ENCODE peak calls at places on chromosome 17, in seven cellular contexts. P is mesendoderm, B is mesenchymal stem cell, C is IMR-90, J is H9, S is H1, L is trophoblast cell. U is an unnamed sample.
A peak's percentile ranks its signal among the peaks of the same experiment; 100 is the strongest.

GRCh38 chr17:72122336-72122667 is 1.5 kb downstream of the SOX9 start:
- DNase-seq in P (no peak), B (no peak), C (no peak), J (no peak), S (no peak), L (no peak), U (no peak)

GRCh38 chr17:18185391-18185790 is 1.8 kb downstream of the ALKBH5 start:
- DNase-seq in P (peak; percentile 61), B (peak; percentile 49), C (peak; percentile 43), J (no peak), S (no peak), L (no peak), U (no peak)

GRCh38 chr17:10041287-10041612 is 136.2 kb upstream of the RCVRN start:
- DNase-seq in P (peak; percentile 44), B (no peak), C (no peak), J (no peak), S (no peak), L (peak; percentile 59), U (no peak)

GRCh38 chr17:65323055-65323454 is 185.9 kb downstream of the RGS9 start:
- DNase-seq in P (peak; percentile 53), B (no peak), C (no peak), J (peak; percentile 49), S (no peak), L (no peak), U (no peak)

GRCh38 chr17:28573521-28573920 is 2.2 kb upstream of the PIGS start:
- DNase-seq in P (no peak), B (no peak), C (no peak), J (no peak), S (no peak), L (no peak), U (no peak)

GRCh38 chr17:1398900-1399299 is 1.1 kb downstream of the YWHAE start:
- DNase-seq in P (no peak), B (peak; percentile 65), C (peak; percentile 40), J (no peak), S (no peak), L (peak; percentile 60), U (no peak)

GRCh38 chr17:64728041-64728695 is 66.1 kb upstream of the SMURF2 start:
- DNase-seq in P (no peak), B (peak; percentile 74), C (no peak), J (no peak), S (no peak), L (no peak), U (no peak)

GRCh38 chr17:42541041-42541833 is 5.2 kb downstream of the NAGLU start:
- DNase-seq in P (no peak), B (no peak), C (no peak), J (no peak), S (no peak), L (no peak), U (no peak)

GRCh38 chr17:76408037-76408849 is 23.8 kb downstream of the SPHK1 start:
- DNase-seq in P (peak; percentile 68), B (peak; percentile 52), C (peak; percentile 39), J (peak; percentile 78), S (no peak), L (peak; percentile 35), U (peak; percentile 32)

GRCh38 chr17:323721-324139 is 28.9 kb downstream of the RPH3AL start:
- DNase-seq in P (no peak), B (no peak), C (no peak), J (peak; percentile 25), S (no peak), L (no peak), U (no peak)

GRCh38 chr17:47945080-47945479 is 3.7 kb downstream of the PNPO start:
- DNase-seq in P (no peak), B (no peak), C (no peak), J (no peak), S (no peak), L (no peak), U (no peak)

GRCh38 chr17:47815106-47815918 is 6.3 kb downstream of the OSBPL7 start:
- DNase-seq in P (no peak), B (no peak), C (no peak), J (no peak), S (no peak), L (no peak), U (no peak)

GRCh38 chr17:17749921-17750320 is 68.7 kb downstream of the RAI1 start:
- DNase-seq in P (peak; percentile 95), B (peak; percentile 63), C (peak; percentile 43), J (peak; percentile 98), S (peak; percentile 69), L (peak; percentile 55), U (peak; percentile 76)

GRCh38 chr17:10871914-10872313 is 34.0 kb upstream of the PIRT start:
- DNase-seq in P (no peak), B (no peak), C (no peak), J (no peak), S (no peak), L (no peak), U (no peak)

DNA sequence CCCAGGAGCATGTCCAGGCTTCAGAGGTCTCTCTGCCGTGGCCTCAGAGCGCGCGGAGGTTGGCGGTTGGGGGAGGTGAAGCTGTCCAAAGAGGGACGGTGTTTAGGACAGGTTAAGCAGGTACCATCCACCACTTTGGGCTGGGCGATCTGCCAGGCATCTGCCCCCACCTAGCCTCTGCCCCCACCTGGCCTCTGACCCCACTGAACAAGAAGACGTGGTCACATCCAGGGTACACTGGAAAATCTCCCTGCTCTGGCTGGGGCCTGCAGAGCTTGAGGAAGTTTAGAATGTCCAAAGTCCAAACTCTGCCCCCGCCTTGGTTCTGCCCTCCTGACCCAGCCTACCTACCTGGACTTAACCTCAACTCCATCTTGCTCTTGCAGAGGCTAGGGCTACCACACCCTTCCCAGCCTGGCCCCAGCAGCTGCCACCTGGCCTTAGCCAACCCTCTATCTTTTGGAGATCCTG is 1.6 kb downstream of the ITGA3 start:
- DNase-seq in P (no peak), B (no peak), C (no peak), J (no peak), S (no peak), L (no peak), U (no peak)
- H3K18ac ChIP-seq in P (no peak overlapping the region), B (peak overlapping the region; percentile 40), C (no peak overlapping the region), J (no peak overlapping the region), S (no peak overlapping the region), L (peak overlapping the region; percentile 37), U (no peak overlapping the region)

DNA sequence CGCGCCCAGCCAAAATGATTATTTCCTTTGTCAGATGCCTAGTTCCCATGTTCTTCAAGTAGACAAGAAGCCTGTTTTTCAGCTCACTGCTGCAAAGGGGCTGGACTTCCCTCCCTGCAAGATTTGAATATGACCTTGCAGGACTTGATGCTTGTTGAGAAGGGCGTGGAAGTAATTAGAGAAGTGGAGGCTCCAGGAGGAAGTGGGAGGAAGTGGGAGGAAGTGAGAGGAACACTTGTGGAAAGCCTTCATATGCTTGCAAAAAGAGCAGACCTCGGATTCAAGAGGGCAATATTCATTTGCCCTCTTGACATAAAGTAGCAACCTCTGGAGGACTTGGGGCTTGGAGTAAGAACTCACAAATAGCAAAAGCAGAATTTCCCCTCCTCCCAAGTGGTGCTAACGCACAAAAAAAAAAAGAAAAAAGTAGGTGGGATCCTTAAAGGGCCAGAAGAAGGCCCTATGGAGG is 20.8 kb upstream of the PRKAR1A start:
- DNase-seq in P (no peak), B (no peak), C (no peak), J (no peak), S (no peak), L (no peak), U (no peak)
- H3K9ac ChIP-seq in P (no peak overlapping the region), B (no peak overlapping the region), C (no peak overlapping the region), J (no peak overlapping the region), S (no peak overlapping the region), L (no peak overlapping the region), U (no peak overlapping the region)

GRCh38 chr17:80923211-80924110 is 68.2 kb upstream of the CHMP6 start:
- DNase-seq in P (no peak), B (no peak), C (no peak), J (no peak), S (no peak), L (no peak), U (no peak)

GRCh38 chr17:80925668-80926067 is 66.0 kb upstream of the CHMP6 start:
- DNase-seq in P (no peak), B (no peak), C (no peak), J (no peak), S (no peak), L (no peak), U (no peak)

GRCh38 chr17:80926601-80927250 is 64.9 kb upstream of the CHMP6 start:
- DNase-seq in P (peak; percentile 29), B (no peak), C (no peak), J (no peak), S (no peak), L (no peak), U (no peak)

GRCh38 chr17:80924111-80924806 is 67.4 kb upstream of the CHMP6 start:
- DNase-seq in P (no peak), B (no peak), C (no peak), J (no peak), S (no peak), L (no peak), U (no peak)

DNA sequence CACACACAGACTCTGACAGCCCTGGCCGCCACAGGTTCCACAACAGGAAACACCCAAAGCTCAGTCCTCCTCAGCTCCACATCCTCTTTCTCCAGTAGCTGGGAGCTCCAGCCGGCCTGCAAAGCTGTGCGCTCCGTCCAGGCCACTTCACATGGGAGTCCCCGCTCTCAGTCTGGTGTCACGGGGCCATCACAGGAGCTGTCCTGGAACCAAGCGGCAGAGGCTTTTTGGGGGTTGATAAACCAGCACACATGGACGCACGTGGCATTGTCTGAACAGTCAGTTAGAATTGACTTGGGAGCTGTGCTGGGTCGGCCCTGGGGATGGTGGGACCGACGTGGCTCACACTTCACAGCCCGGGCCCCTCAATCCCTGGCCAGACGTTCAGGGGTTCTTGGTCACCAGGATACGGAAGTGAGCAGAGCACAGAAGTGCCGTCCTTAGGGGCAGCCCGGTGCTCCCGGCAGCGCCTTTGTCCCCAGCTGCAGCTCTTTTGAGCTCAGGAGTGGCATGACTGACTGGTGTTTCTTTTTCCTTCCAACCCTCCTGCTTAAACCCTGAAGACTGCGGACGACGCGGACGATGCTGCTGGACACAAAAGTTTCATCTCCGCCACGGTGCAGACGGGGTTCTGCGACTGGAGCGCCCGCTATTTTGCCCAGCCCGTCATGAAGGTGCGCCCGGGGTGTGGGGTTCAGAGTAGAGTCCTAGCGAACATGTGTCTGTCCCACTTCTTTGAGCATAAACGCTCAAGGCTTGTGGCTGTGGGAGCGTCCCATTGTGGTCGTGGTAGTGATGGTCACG is 66.6 kb upstream of the CHMP6 start:
- DNase-seq in P (no peak), B (no peak), C (no peak), J (no peak), S (no peak), L (no peak), U (no peak)
- H3K18ac ChIP-seq in P (no peak overlapping the region), B (no peak overlapping the region), C (no peak overlapping the region), J (no peak overlapping the region), S (no peak overlapping the region), L (no peak overlapping the region), U (no peak overlapping the region)

DNA sequence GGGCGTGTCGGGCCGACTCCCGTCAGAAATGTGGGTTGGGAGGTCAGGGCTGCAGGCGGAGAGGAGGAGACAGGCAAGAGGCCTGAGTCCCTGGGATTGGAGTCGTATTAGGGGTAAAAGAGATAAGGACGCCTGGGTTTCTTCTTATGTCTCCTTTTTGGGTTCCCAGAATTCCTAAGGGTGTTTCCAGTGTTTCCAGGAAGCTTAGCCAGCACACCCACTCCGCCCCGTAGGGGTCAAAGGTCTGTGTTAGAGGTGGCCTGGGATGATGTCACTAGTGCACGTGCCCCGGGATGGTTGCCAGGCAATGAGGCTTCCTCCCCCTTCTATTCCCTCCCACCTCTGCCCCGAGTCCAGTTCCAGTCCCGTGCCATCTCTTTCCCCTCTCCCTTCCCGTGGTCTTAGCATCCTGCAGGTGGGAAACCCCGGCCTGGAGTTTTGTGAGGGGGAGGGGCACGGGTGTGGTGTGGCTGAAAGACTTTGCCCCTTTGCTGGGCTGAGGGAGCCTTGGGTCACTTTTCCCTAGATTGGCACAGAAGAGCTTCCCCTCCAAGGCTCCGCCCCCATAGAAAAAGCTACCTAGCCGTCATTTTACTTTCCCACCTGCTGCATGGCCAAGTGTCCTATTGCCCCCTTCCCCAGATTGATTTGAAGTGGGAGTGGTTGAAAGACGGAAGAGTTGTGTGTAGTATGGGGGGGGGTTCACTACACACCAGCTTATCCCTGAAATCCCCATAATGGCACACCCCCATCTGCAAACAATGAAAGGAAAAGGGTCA is 2.8 kb downstream of the KDM6B start:
- DNase-seq in P (peak; percentile 99), B (peak; percentile 99), C (peak; percentile 95), J (peak; percentile 100), S (peak; percentile 91), L (peak; percentile 96), U (peak; percentile 98)
- H3K9ac ChIP-seq in P (peak overlapping the region; percentile 73), B (peak overlapping the region; percentile 98), C (peak overlapping the region; percentile 90), J (no peak overlapping the region), S (no peak overlapping the region), L (no peak overlapping the region), U (peak overlapping the region; percentile 66)

U was measured in neuronal stem cell.